ENCODE peak calls at places on chromosomes 6 and 20, in six cellular contexts. X is uterus, V is PC-9, Z is fibroblast of lung, T is upper lobe of right lung, W is adrenal gland. N is an unnamed sample.

GRCh38 chr6:167707686-167708500 is 118.8 kb upstream of the AFDN start:
- DNase-seq in X (no peak), Z (no peak), T (peak; percentile 1), W (no peak), V (no peak), N (no peak)

GRCh38 chr20:40945754-40946451 is 82.7 kb upstream of the TOP1 start:
- DNase-seq in X (no peak), Z (peak; percentile 75), V (peak; percentile 18), T (no peak), W (peak; percentile 74), N (no peak)

GRCh38 chr6:12383448-12383847 is 93.3 kb downstream of the EDN1 start:
- DNase-seq in Z (no peak), V (no peak), X (no peak), W (no peak), T (no peak), N (no peak)

GRCh38 chr20:63032861-63033634 is 26.3 kb upstream of the BHLHE23 start:
- DNase-seq in T (peak; percentile 62), X (no peak), W (no peak), Z (no peak), V (no peak), N (no peak)

GRCh38 chr20:19817017-19817416 is 59.0 kb downstream of the RIN2 start:
- DNase-seq in V (peak; percentile 7), Z (peak; percentile 54), W (peak; percentile 32), T (no peak), X (peak; percentile 61), N (peak; percentile 94)

GRCh38 chr6:1614448-1614766 is 4.7 kb downstream of the FOXC1 start:
- DNase-seq in T (no peak), X (no peak), Z (no peak), V (no peak), W (no peak), N (no peak)

GRCh38 chr6:33502486-33502885 is 48.1 kb downstream of the ZBTB9 start:
- DNase-seq in W (no peak), Z (no peak), T (no peak), V (no peak), X (no peak), N (no peak)

GRCh38 chr6:148508401-148509151 is 165.9 kb downstream of the SASH1 start:
- DNase-seq in T (no peak), X (no peak), Z (peak; percentile 72), W (no peak), V (no peak), N (no peak)

GRCh38 chr20:41654292-41654691 is 36.1 kb upstream of the CHD6 start:
- DNase-seq in W (no peak), T (no peak), Z (no peak), X (no peak), V (no peak), N (no peak)

GRCh38 chr20:35627121-35627520 is 11.5 kb downstream of the SPAG4 start:
- DNase-seq in W (no peak), V (no peak), X (no peak), Z (no peak), T (no peak), N (no peak)

GRCh38 chr6:132390017-132390416 is 11.3 kb downstream of the MOXD1 start:
- DNase-seq in Z (no peak), V (no peak), T (no peak), W (no peak), X (no peak), N (no peak)

GRCh38 chr20:9147553-9148024 is 78.7 kb downstream of the PLCB4 start:
- DNase-seq in V (no peak), X (no peak), W (no peak), T (no peak), Z (peak; percentile 27), N (no peak)

GRCh38 chr6:6811151-6812002 is 222.9 kb downstream of the LY86 start:
- DNase-seq in X (peak; percentile 43), T (no peak), W (peak; percentile 75), V (peak; percentile 72), Z (peak; percentile 68), N (no peak)

GRCh38 chr6:83696674-83697073 is 12.2 kb downstream of the SNAP91 start:
- DNase-seq in W (no peak), V (no peak), X (no peak), Z (no peak), T (no peak), N (no peak)

GRCh38 chr20:46129955-46130481 is 11.9 kb downstream of the CD40 start:
- DNase-seq in X (no peak), T (no peak), Z (no peak), W (no peak), V (no peak), N (no peak)

GRCh38 chr20:57143173-57143572 is 123.3 kb downstream of the BMP7 start:
- DNase-seq in W (no peak), V (no peak), X (no peak), T (no peak), Z (no peak), N (no peak)

GRCh38 chr6:112640895-112641294 is 293.8 kb downstream of the RFPL4B start:
- DNase-seq in Z (peak; percentile 51), T (no peak), X (no peak), V (no peak), W (no peak), N (no peak)

GRCh38 chr20:48750941-48751620 is 76.7 kb downstream of the PREX1 start:
- DNase-seq in W (peak; percentile 61), T (peak; percentile 80), X (peak; percentile 31), Z (no peak), V (no peak), N (no peak)

GRCh38 chr20:45576995-45577394 is 2.1 kb downstream of the WFDC8 start:
- DNase-seq in W (no peak), V (no peak), Z (no peak), T (no peak), X (no peak), N (no peak)

GRCh38 chr20:11555510-11555909 is 362.2 kb upstream of the BTBD3 start:
- DNase-seq in V (no peak), T (no peak), W (no peak), X (no peak), Z (no peak), N (no peak)

GRCh38 chr6:78854501-78854900 is 12.8 kb upstream of the IRAK1BP1 start:
- DNase-seq in T (no peak), V (no peak), X (no peak), W (no peak), Z (no peak), N (no peak)

GRCh38 chr6:155829646-155830045 is 374.0 kb upstream of the NOX3 start:
- DNase-seq in X (no peak), V (no peak), W (no peak), T (no peak), Z (no peak), N (no peak)

GRCh38 chr6:155837474-155837873 is 381.8 kb upstream of the NOX3 start:
- DNase-seq in T (no peak), Z (no peak), V (no peak), X (no peak), W (no peak), N (no peak)

GRCh38 chr6:155828989-155829388 is 373.4 kb upstream of the NOX3 start:
- DNase-seq in V (no peak), W (no peak), X (no peak), T (no peak), Z (no peak), N (no peak)

DNA sequence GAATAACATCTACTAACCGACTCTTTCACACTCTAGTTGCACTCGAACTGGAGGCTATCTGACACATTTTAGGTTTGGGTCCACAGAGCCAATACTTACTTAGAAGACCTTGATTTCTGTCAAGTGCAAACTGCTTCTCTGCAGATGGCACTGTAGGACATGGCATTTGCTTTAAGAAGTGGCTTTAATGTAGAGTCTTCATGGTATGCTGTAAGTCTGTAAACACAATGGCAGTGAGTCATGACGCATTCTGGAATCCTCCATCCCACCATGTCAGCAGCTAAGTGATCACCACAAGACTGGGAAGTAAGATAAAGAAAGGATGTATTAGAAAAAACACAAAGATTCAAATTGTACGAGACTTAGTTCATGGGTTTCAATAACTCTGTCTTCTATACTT is 377.0 kb upstream of the NOX3 start:
- DNase-seq in V (no peak), T (no peak), W (no peak), X (no peak), Z (peak; percentile 76), N (peak; percentile 43)
- H3K27ac ChIP-seq in V (no peak overlapping the region), T (no peak overlapping the region), W (no peak overlapping the region), X (no peak overlapping the region), Z (no peak overlapping the region), N (no peak overlapping the region)

GRCh38 chr6:158642805-158643489 is 1.6 kb downstream of the DYNLT1 start:
- DNase-seq in T (peak; percentile 4), V (no peak), Z (no peak), X (no peak), W (no peak), N (no peak)
- H3K4me3 ChIP-seq in T (peak overlapping the region; percentile 98), V (peak overlapping the region; percentile 68), Z (peak overlapping the region; percentile 98), X (peak overlapping the region; percentile 80), W (no peak overlapping the region), N (peak overlapping the region; percentile 97)

GRCh38 chr6:165925474-165926156 is 242.0 kb downstream of the TBXT start:
- DNase-seq in T (no peak), Z (no peak), W (no peak), V (no peak), X (no peak), N (no peak)

GRCh38 chr6:165917576-165917975 is 250.1 kb downstream of the TBXT start:
- DNase-seq in W (no peak), T (no peak), Z (no peak), X (no peak), V (no peak), N (no peak)

GRCh38 chr6:165926378-165926777 is 241.3 kb downstream of the TBXT start:
- DNase-seq in V (no peak), Z (no peak), T (no peak), X (no peak), W (no peak), N (no peak)

GRCh38 chr6:165920896-165921671 is 246.6 kb downstream of the TBXT start:
- DNase-seq in V (no peak), Z (no peak), X (no peak), W (no peak), T (no peak), N (no peak)

DNA sequence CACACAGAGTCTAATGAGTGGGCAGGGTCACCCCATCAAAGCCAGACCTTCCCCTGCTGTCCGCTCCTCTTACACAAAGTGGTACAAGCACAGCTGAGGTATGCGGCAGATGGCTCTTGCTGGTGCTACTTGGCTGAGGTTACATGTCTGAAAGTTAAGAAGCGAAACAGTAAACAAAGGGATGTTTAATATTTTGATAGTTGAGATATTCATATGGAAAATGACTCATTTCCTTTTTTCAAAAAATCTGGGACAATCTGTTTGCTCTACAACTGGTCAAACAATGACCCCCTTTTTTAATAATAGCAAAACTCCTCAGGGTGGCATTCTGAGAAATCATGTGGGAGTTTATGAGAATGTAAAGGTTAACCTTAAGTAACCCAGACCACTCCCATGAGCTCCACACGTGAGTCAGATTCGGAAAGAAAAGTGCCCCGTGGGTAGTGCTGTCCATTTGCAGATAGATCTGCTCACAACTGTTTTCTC is 245.3 kb downstream of the TBXT start:
- DNase-seq in X (no peak), W (no peak), Z (peak; percentile 39), T (no peak), V (no peak), N (peak; percentile 52)
- H3K9me3 ChIP-seq in X (no peaks in the 10 kb centered on the region), W (no peaks in the 10 kb centered on the region), Z (no peaks in the 10 kb centered on the region), T (no peaks in the 10 kb centered on the region), V (no peaks in the 10 kb centered on the region), N (no peaks in the 10 kb centered on the region)

DNA sequence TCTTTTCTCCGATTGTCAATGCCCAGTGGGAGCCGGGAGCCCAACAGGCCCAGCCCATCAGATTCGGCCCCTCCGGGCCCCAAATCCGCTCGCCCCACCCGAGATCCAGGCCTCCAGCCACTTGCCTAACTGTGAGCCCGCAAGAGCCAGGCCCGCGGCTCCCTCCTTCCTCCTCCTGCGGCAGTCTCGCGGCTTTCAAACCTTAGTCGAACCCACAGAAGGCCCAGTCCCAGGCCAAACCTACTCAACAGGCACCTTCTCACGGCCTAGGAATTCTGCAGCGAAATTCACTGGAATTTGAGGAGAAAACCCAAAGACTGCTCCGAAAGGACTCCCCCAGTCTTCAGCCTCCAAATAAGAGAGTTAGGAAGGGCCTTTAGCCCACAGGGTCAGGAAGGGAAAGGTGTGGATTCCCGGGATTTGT is 2.8 kb upstream of the TFAP2A start:
- DNase-seq in T (no peak), X (no peak), V (no peak), W (no peak), Z (no peak), N (no peak)
- H3K27ac ChIP-seq in T (no peak overlapping the region), X (no peak overlapping the region), V (peak overlapping the region; percentile 98), W (no peak overlapping the region), Z (no peak overlapping the region), N (no peak overlapping the region)